ENCODE peak calls at places on chromosomes 11 and 22, in six cellular contexts. K, G, Z, A, Y and L are unnamed samples.

GRCh38 chr11:46969379-46969778 is 32.8 kb downstream of the CSTPP1 start:
- DNase-seq in G (no peak), A (no peak), Y (no peak), K (no peak), Z (no peak), L (no peak)

GRCh38 chr22:47205562-47205961 is 443.1 kb downstream of the TBC1D22A start:
- DNase-seq in Y (no peak), K (no peak), Z (no peak), G (no peak), A (no peak), L (no peak)

GRCh38 chr22:46105494-46106278 is 44.6 kb upstream of the PPARA start:
- DNase-seq in Y (no peak), G (no peak), Z (peak), A (peak), K (peak), L (no peak)

GRCh38 chr11:33043221-33043833 is 4.0 kb downstream of the TCP11L1 start:
- DNase-seq in G (no peak), Z (no peak), Y (no peak), A (no peak), K (no peak), L (no peak)

GRCh38 chr22:27218521-27218920 is 561.1 kb downstream of the MIAT start:
- DNase-seq in G (no peak), Y (no peak), K (peak), Z (no peak), A (no peak), L (no peak)

GRCh38 chr11:128686045-128686741 is 7.7 kb upstream of the FLI1 start:
- DNase-seq in K (no peak), G (no peak), A (no peak), Y (no peak), Z (no peak), L (no peak)

GRCh38 chr22:25232301-25232700 is 12.9 kb downstream of the CRYBB2 start:
- DNase-seq in A (no peak), G (no peak), Y (no peak), K (no peak), Z (no peak), L (no peak)

GRCh38 chr11:64233913-64234839 is at the start of gene VEGFB:
- DNase-seq in A (peak), Z (peak), K (peak), Y (peak), G (peak), L (no peak)

GRCh38 chr11:44279483-44279882 is 30.5 kb downstream of the ALX4 start:
- DNase-seq in G (no peak), Z (no peak), K (no peak), A (no peak), Y (no peak), L (no peak)

GRCh38 chr22:29621761-29622526 is 18.5 kb downstream of the NF2 start:
- DNase-seq in A (no peak), Z (no peak), Y (no peak), G (no peak), K (no peak), L (no peak)

GRCh38 chr11:4636136-4636535 is 1.1 kb upstream of the OR51D1 start:
- DNase-seq in K (no peak), Z (no peak), Y (no peak), G (no peak), A (no peak), L (no peak)

GRCh38 chr11:4641501-4641900 is 2.3 kb upstream of the OR51E1 start:
- DNase-seq in G (no peak), Y (no peak), Z (no peak), K (no peak), A (no peak), L (no peak)

GRCh38 chr11:4639931-4640330 is 2.7 kb downstream of the OR51D1 start:
- DNase-seq in A (no peak), Y (no peak), Z (no peak), G (no peak), K (no peak), L (no peak)

GRCh38 chr11:4637662-4638047 is 378 bp downstream of the OR51D1 start:
- DNase-seq in K (no peak), Y (no peak), G (no peak), Z (no peak), A (no peak), L (no peak)

GRCh38 chr11:4636962-4637661 is at the start of gene OR51D1:
- DNase-seq in A (peak), Y (peak), Z (peak), G (peak), K (peak), L (peak)
- H3K4me3 ChIP-seq in A (no peak), Y (no peak), Z (no peak), G (peak), K (no peak), L (no peak)

GRCh38 chr22:39182478-39183030 is 30.1 kb upstream of the CBX7 start:
- DNase-seq in Z (no peak), Y (no peak), G (peak), K (no peak), A (no peak), L (peak)

GRCh38 chr22:39184586-39185577 is 32.4 kb upstream of the CBX7 start:
- DNase-seq in Y (no peak), G (peak), A (no peak), Z (no peak), K (no peak), L (no peak)

GRCh38 chr22:39183991-39184585 is 31.6 kb upstream of the CBX7 start:
- DNase-seq in K (no peak), Y (no peak), A (peak), G (peak), Z (no peak), L (no peak)

GRCh38 chr22:39188809-39189208 is 36.3 kb upstream of the CBX7 start:
- DNase-seq in G (peak), A (no peak), Y (no peak), Z (no peak), K (no peak), L (no peak)

GRCh38 chr22:39185601-39186012 is 33.1 kb upstream of the CBX7 start:
- DNase-seq in Y (peak), G (peak), A (no peak), K (no peak), Z (no peak), L (peak)
- TF ChIP-seq CTCF in Y (peak), G (peak), A (no peak), K (no peak), Z (no peak), L (no peak)

DNA sequence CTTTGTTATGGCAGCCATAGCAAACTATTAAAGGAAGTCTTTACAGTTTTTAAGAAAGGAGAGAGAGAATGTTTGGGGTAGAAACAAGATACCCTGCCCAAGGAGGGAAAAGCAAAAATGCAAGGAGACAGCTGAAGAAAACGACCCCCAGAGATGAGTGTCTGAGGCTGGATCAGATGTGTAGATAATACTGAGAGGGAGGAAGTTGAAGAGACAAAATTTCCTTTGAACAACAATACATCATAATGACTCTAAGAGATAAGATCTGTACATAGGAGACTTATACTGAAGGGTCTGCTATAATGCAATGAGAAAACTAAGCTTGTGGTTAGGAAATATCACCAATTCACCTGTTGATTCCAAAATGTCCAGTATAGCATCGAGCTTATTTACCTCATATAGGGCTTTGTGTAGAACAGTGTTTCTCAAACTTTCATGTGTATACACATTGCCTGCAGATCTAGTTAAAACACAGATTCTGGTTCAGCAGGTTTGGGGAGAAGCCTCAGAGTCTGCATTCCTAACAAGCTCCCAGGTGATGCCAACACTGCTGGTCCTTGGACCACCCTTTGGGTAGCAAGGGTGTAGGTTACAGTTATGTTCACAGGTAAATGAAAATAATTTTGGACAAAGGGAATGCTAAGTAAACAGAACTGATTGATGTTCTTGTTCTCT is 5.8 kb upstream of the CEP295 start:
- DNase-seq in Y (no peak), K (no peak), G (no peak), A (no peak), Z (no peak), L (no peak)
- H3K4me3 ChIP-seq in Y (no peak), K (no peak), G (no peak), A (no peak), Z (no peak), L (no peak)

GRCh38 chr11:14642873-14643696 is 519 bp upstream of the PDE3B start:
- DNase-seq in K (no peak), Y (peak), G (no peak), A (peak), Z (no peak), L (peak)

GRCh38 chr11:14643697-14644395 is at the start of gene PDE3B:
- DNase-seq in G (peak), Z (peak), A (peak), K (peak), Y (no peak), L (peak)

GRCh38 chr11:14645985-14646900 is 2.6 kb downstream of the PDE3B start:
- DNase-seq in A (no peak), Y (no peak), Z (no peak), K (no peak), G (no peak), L (no peak)

GRCh38 chr11:14645247-14645912 is 1.8 kb downstream of the PDE3B start:
- DNase-seq in K (no peak), G (no peak), Z (no peak), A (no peak), Y (no peak), L (no peak)

DNA sequence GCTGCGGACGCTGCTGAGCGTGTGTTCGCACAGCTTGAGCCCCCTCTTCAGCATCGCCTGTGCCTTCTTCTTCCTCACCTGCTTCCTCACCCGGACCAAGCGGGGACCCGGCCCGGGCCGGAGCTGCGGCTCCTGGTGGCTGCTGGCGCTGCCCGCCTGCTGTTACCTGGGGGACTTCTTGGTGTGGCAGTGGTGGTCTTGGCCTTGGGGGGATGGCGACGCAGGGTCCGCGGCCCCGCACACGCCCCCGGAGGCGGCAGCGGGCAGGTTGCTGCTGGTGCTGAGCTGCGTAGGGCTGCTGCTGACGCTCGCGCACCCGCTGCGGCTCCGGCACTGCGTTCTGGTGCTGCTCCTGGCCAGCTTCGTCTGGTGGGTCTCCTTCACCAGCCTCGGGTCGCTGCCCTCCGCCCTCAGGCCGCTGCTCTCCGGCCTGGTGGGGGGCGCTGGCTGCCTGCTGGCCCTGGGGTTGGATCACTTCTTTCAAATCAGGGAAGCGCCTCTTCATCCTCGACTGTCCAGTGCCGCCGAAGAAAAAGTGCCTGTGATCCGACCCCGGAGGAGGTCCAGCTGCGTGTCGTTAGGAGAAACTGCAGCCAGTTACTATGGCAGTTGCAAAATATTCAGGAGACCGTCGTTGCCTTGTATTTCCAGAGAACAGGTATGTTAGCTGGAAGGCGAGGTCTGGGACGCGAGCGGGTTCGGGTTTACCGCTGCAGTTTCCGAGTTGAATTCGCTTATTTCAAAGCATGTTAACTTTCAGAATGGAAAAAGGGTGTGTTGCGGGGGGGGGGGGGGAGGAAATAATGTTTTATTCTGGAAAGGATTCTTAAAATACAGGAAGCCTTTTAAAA is 1.0 kb downstream of the PDE3B start:
- DNase-seq in K (no peak), A (peak), Z (peak), Y (no peak), G (peak), L (peak)
- TF ChIP-seq CTCF in K (no peak), A (no peak), Z (no peak), Y (no peak), G (peak), L (no peak)